ENCODE peak calls at places on chromosomes 3 and 15, in five cellular contexts. Q is CD4-positive, alpha-beta T cell; A is uterus; O is A549; D is body of pancreas. C is an unnamed sample.

GRCh38 chr3:123522666-123523412 is 62.0 kb downstream of the HACD2 start:
- DNase-seq in D (peak), A (no peak), O (no peak), Q (no peak), C (no peak)

GRCh38 chr3:141940204-141940776 is 63.8 kb downstream of the ATP1B3 start:
- DNase-seq in D (peak), O (peak), A (no peak), Q (no peak), C (peak)

GRCh38 chr15:67188551-67189218 is 65.8 kb downstream of the AAGAB start:
- DNase-seq in Q (no peak), O (no peak), D (no peak), A (peak), C (no peak)

GRCh38 chr15:65979316-65979715 is 110.0 kb downstream of the RAB11A start:
- DNase-seq in A (no peak), Q (no peak), O (no peak), D (no peak), C (peak)

GRCh38 chr3:47586746-47587145 is 8.1 kb upstream of the CSPG5 start:
- DNase-seq in D (no peak), A (no peak), Q (no peak), O (no peak), C (no peak)

GRCh38 chr15:29920515-29920914 is 98.2 kb upstream of the TJP1 start:
- DNase-seq in D (peak), O (peak), A (no peak), Q (no peak), C (no peak)

GRCh38 chr3:127158614-127159221 is 34.2 kb upstream of the PRR23E start:
- DNase-seq in Q (no peak), O (no peak), A (no peak), D (no peak), C (no peak)

GRCh38 chr3:11335056-11335608 is 62.9 kb downstream of the ATG7 start:
- DNase-seq in Q (no peak), D (no peak), O (peak), A (no peak), C (peak)

GRCh38 chr15:81303241-81304225 is 20.4 kb downstream of the STARD5 start:
- DNase-seq in D (no peak), Q (no peak), A (no peak), O (no peak), C (no peak)

GRCh38 chr15:71562251-71562650 is 248.1 kb upstream of the NR2E3 start:
- DNase-seq in D (no peak), O (no peak), Q (no peak), A (no peak), C (no peak)

GRCh38 chr15:84949043-84949442 is 32.6 kb upstream of the PDE8A start:
- DNase-seq in A (no peak), D (no peak), O (no peak), Q (no peak), C (no peak)

GRCh38 chr3:23953523-23953922 is 8.4 kb downstream of the NR1D2 start:
- DNase-seq in D (no peak), A (no peak), O (no peak), Q (no peak), C (no peak)

GRCh38 chr3:23948761-23949160 is 3.7 kb downstream of the NR1D2 start:
- DNase-seq in A (no peak), O (no peak), Q (no peak), D (no peak), C (no peak)

GRCh38 chr3:23949784-23950183 is 4.7 kb downstream of the NR1D2 start:
- DNase-seq in D (peak), Q (no peak), A (no peak), O (no peak), C (no peak)

GRCh38 chr3:23952646-23953045 is 7.6 kb downstream of the NR1D2 start:
- DNase-seq in Q (no peak), O (no peak), D (no peak), A (no peak), C (no peak)

DNA sequence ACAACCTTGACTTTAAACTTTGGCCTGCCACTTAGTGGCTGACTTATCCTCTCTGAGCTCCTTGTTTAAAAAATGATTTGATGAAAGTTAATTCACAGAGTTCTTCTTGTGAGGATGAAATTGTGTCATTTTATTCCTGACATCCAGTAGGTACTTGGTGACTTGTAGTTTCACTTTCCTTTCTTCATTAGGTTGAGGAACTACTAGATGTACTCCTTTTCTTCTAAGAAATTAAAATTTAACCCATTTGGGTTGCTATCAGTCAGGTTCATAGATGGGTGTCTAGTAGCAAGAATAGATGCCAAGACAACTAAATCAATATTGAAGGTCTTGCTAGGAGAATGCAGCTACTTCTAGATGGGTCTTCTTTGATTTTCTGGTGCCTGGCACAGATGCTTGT is 5.2 kb downstream of the NR1D2 start:
- DNase-seq in D (no peak), Q (no peak), O (no peak), A (no peak), C (no peak)
- H3K27ac ChIP-seq in D (peak), Q (no peak), O (no peak), A (peak), C (no peak)

GRCh38 chr3:181712505-181713299 is 977 bp downstream of the SOX2 start:
- DNase-seq in D (no peak), A (no peak), O (no peak), Q (no peak), C (no peak)
- H3K27ac ChIP-seq in D (no peak), A (no peak), O (peak), Q (no peak), C (peak)

GRCh38 chr3:152338159-152338720 is 69.5 kb downstream of the MBNL1 start:
- DNase-seq in O (no peak), A (no peak), D (no peak), Q (no peak), C (no peak)
- H3K27ac ChIP-seq in O (no peak), A (no peak), D (no peak), Q (no peak), C (no peak)

GRCh38 chr3:52773361-52774065 is 2.8 kb upstream of the NEK4 start:
- DNase-seq in D (no peak), Q (no peak), O (no peak), A (no peak), C (no peak)

GRCh38 chr3:52769786-52770445 is 824 bp downstream of the NEK4 start:
- DNase-seq in O (no peak), A (no peak), Q (no peak), D (no peak), C (no peak)

GRCh38 chr3:52771702-52772101 is 962 bp upstream of the NEK4 start:
- DNase-seq in D (no peak), Q (no peak), A (no peak), O (no peak), C (no peak)

GRCh38 chr3:52770581-52771333 is at the start of gene NEK4:
- DNase-seq in D (peak), Q (peak), O (peak), A (peak), C (no peak)

DNA sequence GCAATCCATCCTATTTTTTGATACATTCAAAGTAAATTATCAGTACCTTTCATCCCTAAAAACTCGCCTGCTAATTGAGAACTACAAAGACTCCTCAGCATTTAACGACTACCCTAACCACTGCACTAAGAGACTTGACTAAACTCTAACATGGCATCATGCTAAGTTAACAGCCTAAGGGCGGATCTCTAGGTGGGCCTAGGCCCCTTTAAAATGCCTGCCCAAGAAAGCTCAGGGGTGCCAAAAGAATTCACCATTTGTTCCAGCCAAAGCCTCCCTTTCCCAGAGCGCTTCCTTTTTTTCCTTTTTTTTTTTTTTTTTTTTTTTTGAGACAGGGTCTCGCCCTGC is 568 bp upstream of the NEK4 start:
- DNase-seq in D (no peak), O (no peak), Q (no peak), A (no peak), C (no peak)
- H3K27ac ChIP-seq in D (peak), O (peak), Q (peak), A (peak), C (peak)

GRCh38 chr3:44509393-44509921 is 32.0 kb upstream of the ZNF445 start:
- DNase-seq in D (no peak), O (peak), A (no peak), Q (no peak), C (no peak)

GRCh38 chr3:44513513-44513912 is 36.0 kb upstream of the ZNF445 start:
- DNase-seq in Q (no peak), A (no peak), O (no peak), D (no peak), C (no peak)

GRCh38 chr3:44506961-44507360 is 29.5 kb upstream of the ZNF445 start:
- DNase-seq in O (no peak), D (no peak), Q (no peak), A (no peak), C (no peak)

GRCh38 chr3:44509985-44510360 is 32.5 kb upstream of the ZNF445 start:
- DNase-seq in D (peak), Q (no peak), O (peak), A (no peak), C (no peak)

DNA sequence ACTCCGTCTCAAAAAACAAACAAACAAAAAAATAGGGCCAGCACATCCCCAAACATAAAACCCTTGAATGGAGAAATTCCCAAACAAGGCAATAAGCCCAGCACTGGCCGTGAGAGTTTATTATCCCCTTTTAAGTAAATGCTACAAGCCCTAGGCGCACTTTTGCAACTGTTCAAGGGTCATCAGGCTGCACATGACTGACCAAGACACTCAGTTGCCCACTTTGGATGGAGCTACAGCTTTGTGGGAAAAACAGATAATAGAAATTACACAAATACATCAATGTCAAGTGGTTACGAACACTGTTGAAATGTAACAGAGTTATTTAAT is 33.7 kb upstream of the ZNF445 start:
- DNase-seq in Q (no peak), D (no peak), O (no peak), A (no peak), C (no peak)
- H3K27ac ChIP-seq in Q (peak), D (peak), O (peak), A (peak), C (peak)

GRCh38 chr3:36989568-36989967 is 3.4 kb downstream of the EPM2AIP1 start:
- DNase-seq in D (no peak), O (no peak), A (no peak), Q (no peak), C (no peak)

GRCh38 chr3:36991923-36992805 is 767 bp downstream of the EPM2AIP1 start:
- DNase-seq in D (peak), A (peak), O (peak), Q (peak), C (peak)

GRCh38 chr3:36991147-36991546 is 1.8 kb downstream of the EPM2AIP1 start:
- DNase-seq in O (no peak), D (no peak), Q (no peak), A (no peak), C (no peak)

GRCh38 chr3:36989000-36989399 is 3.9 kb downstream of the EPM2AIP1 start:
- DNase-seq in O (no peak), A (no peak), D (no peak), Q (no peak), C (no peak)

DNA sequence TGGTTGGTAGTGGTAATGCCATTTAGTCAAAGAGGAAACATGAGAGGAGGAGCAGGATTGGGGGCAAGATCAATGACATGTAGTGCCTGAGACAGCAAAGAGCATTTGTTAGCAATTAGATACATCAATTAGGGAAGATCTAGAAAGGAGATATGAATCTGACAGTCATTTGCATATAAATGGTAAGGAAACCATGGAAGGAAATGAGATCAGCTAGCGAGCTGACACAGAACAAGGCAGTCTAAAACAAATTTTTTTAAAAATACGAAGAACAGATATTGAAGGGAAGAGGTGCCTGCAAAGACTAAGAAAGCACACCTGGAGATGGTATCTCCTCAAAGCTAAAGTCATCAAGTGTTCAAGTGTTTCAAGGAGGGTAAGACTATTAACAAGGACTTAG is 4.6 kb downstream of the EPM2AIP1 start:
- DNase-seq in Q (no peak), D (no peak), O (no peak), A (no peak), C (no peak)
- H3K27ac ChIP-seq in Q (no peak), D (no peak), O (no peak), A (no peak), C (no peak)